ENCODE peak calls at places on chromosome 3, in six cellular contexts. Y is ELR, I is NCI-H460, O is RWPE1, H is T-helper 1 cell, P is suprapubic skin. V is an unnamed sample.
A peak's percentile ranks its signal among the peaks of the same experiment; 100 is the strongest.

GRCh38 chr3:175336406-175337133 is 477.4 kb downstream of the NAALADL2 start:
- DNase-seq in Y (no peak), I (no peak), O (no peak), H (no peak), P (no peak), V (no peak)

GRCh38 chr3:47594792-47595191 is 16.1 kb upstream of the CSPG5 start:
- DNase-seq in Y (no peak), I (no peak), O (no peak), H (no peak), P (no peak), V (no peak)

GRCh38 chr3:185983495-185984141 is 45.8 kb upstream of the TRA2B start:
- DNase-seq in Y (peak; percentile 81), I (peak; percentile 79), O (peak; percentile 81), H (peak; percentile 43), P (peak; percentile 74), V (peak; percentile 85)

GRCh38 chr3:152385761-152386160 is 117.0 kb downstream of the MBNL1 start:
- DNase-seq in Y (peak; percentile 80), I (no peak), O (no peak), H (no peak), P (no peak), V (peak; percentile 43)

GRCh38 chr3:137642831-137643230 is 121.3 kb upstream of the SOX14 start:
- DNase-seq in Y (peak; percentile 0), I (no peak), O (no peak), H (no peak), P (no peak), V (no peak)

GRCh38 chr3:171824824-171825221 is 14.5 kb upstream of the PLD1 start:
- DNase-seq in Y (peak; percentile 73), I (peak; percentile 73), O (peak; percentile 42), H (no peak), P (no peak), V (no peak)

GRCh38 chr3:33016846-33017405 is 65.5 kb downstream of the CCR4 start:
- DNase-seq in Y (no peak), I (no peak), O (no peak), H (no peak), P (no peak), V (no peak)

GRCh38 chr3:120506828-120507774 is 56.3 kb upstream of the FSTL1 start:
- DNase-seq in Y (peak; percentile 78), I (peak; percentile 41), O (peak; percentile 31), H (no peak), P (no peak), V (peak; percentile 58)

GRCh38 chr3:19147905-19148767 is at the start of gene KCNH8:
- DNase-seq in Y (no peak), I (no peak), O (no peak), H (no peak), P (no peak), V (peak; percentile 10)

GRCh38 chr3:160756907-160757623 is 1.0 kb downstream of the PPM1L start:
- DNase-seq in Y (no peak), I (no peak), O (no peak), H (no peak), P (peak; percentile 53), V (peak; percentile 61)

GRCh38 chr3:158121295-158121694 is 11.4 kb downstream of the RSRC1 start:
- DNase-seq in Y (no peak), I (no peak), O (no peak), H (no peak), P (no peak), V (no peak)

GRCh38 chr3:94647131-94647530 is 584.3 kb downstream of the NSUN3 start:
- DNase-seq in Y (no peak), I (no peak), O (no peak), H (no peak), P (no peak), V (no peak)

GRCh38 chr3:158761350-158761749 is 29.1 kb upstream of the RARRES1 start:
- DNase-seq in Y (no peak), I (no peak), O (no peak), H (no peak), P (no peak), V (no peak)

GRCh38 chr3:49013738-49014660 is 4.4 kb downstream of the DALRD3 start:
- DNase-seq in Y (peak; percentile 60), I (no peak), O (no peak), H (no peak), P (no peak), V (peak; percentile 72)

GRCh38 chr3:11613319-11613718 is 30.4 kb downstream of the VGLL4 start:
- DNase-seq in Y (no peak), I (no peak), O (no peak), H (no peak), P (no peak), V (no peak)

GRCh38 chr3:126269360-126269759 is 87.8 kb downstream of the KLF15 start:
- DNase-seq in Y (no peak), I (no peak), O (no peak), H (no peak), P (no peak), V (no peak)

GRCh38 chr3:101780661-101781060 is 1.6 kb downstream of the NXPE3 start:
- DNase-seq in Y (peak; percentile 89), I (peak; percentile 50), O (peak; percentile 50), H (no peak), P (no peak), V (peak; percentile 45)

GRCh38 chr3:63290686-63291085 is 12.6 kb downstream of the SYNPR start:
- DNase-seq in Y (no peak), I (no peak), O (no peak), H (no peak), P (no peak), V (no peak)

GRCh38 chr3:102206506-102207145 is 228.2 kb upstream of the ZPLD1 start:
- DNase-seq in Y (peak; percentile 21), I (no peak), O (no peak), H (no peak), P (peak; percentile 77), V (no peak)

GRCh38 chr3:4492240-4493007 is 724 bp upstream of the ITPR1 start:
- DNase-seq in Y (peak; percentile 77), I (peak; percentile 32), O (peak; percentile 46), H (peak; percentile 34), P (peak; percentile 63), V (peak; percentile 71)

V was measured in HAP-1.